ENCODE peak calls at places on chromosomes 2 and 18, in five cellular contexts. One of them, this sample, is unnamed.

GRCh38 chr2:99659874-99660273 is 170.1 kb upstream of the REV1 start:
- DNase-seq in WTC11: no peak
- DNase-seq in K562: no peak
- DNase-seq in A549: no peak
- DNase-seq in HCT116: no peak
- DNase-seq in this sample: no peak

GRCh38 chr2:134160793-134161504 is 92.9 kb upstream of the MGAT5 start:
- DNase-seq in WTC11: no peak
- DNase-seq in K562: peak
- DNase-seq in A549: no peak
- DNase-seq in HCT116: no peak
- DNase-seq in this sample: no peak

GRCh38 chr2:33272001-33272400 is 204.4 kb upstream of the RASGRP3 start:
- DNase-seq in WTC11: no peak
- DNase-seq in K562: no peak
- DNase-seq in A549: no peak
- DNase-seq in HCT116: no peak
- DNase-seq in this sample: no peak

GRCh38 chr2:220455389-220455788 is 828.0 kb downstream of the SLC4A3 start:
- DNase-seq in WTC11: no peak
- DNase-seq in K562: no peak
- DNase-seq in A549: no peak
- DNase-seq in HCT116: no peak
- DNase-seq in this sample: no peak

GRCh38 chr18:2050702-2051201 is 520.6 kb downstream of the METTL4 start:
- DNase-seq in WTC11: no peak
- DNase-seq in K562: no peak
- DNase-seq in A549: no peak
- DNase-seq in HCT116: peak
- DNase-seq in this sample: no peak

GRCh38 chr2:32235315-32235714 is 29.4 kb downstream of the NLRC4 start:
- DNase-seq in WTC11: no peak
- DNase-seq in K562: no peak
- DNase-seq in A549: no peak
- DNase-seq in HCT116: no peak
- DNase-seq in this sample: no peak

GRCh38 chr2:136025057-136025973 is 39.9 kb upstream of the DARS1 start:
- DNase-seq in WTC11: peak
- DNase-seq in K562: peak
- DNase-seq in A549: no peak
- DNase-seq in HCT116: peak
- DNase-seq in this sample: no peak

GRCh38 chr2:229027353-229028115 is 243.6 kb downstream of the PID1 start:
- DNase-seq in WTC11: no peak
- DNase-seq in K562: no peak
- DNase-seq in A549: no peak
- DNase-seq in HCT116: no peak
- DNase-seq in this sample: no peak

GRCh38 chr2:134144651-134145050 is 109.2 kb upstream of the MGAT5 start:
- DNase-seq in WTC11: no peak
- DNase-seq in K562: no peak
- DNase-seq in A549: no peak
- DNase-seq in HCT116: no peak
- DNase-seq in this sample: no peak

GRCh38 chr2:56729212-56729611 is 545.4 kb downstream of the CCDC85A start:
- DNase-seq in WTC11: no peak
- DNase-seq in K562: no peak
- DNase-seq in A549: no peak
- DNase-seq in HCT116: no peak
- DNase-seq in this sample: no peak
- TF ChIP-seq MAX in WTC11: no peak
- TF ChIP-seq MAX in K562: no peak
- TF ChIP-seq MAX in A549: no peak
- TF ChIP-seq MAX in HCT116: no peak
- TF ChIP-seq MAX in this sample: no peak

GRCh38 chr2:214386720-214387119 is 24.1 kb upstream of the VWC2L start:
- DNase-seq in WTC11: no peak
- DNase-seq in K562: no peak
- DNase-seq in A549: no peak
- DNase-seq in HCT116: no peak
- DNase-seq in this sample: no peak
- TF ChIP-seq MAX in WTC11: no peak
- TF ChIP-seq MAX in K562: no peak
- TF ChIP-seq MAX in A549: no peak
- TF ChIP-seq MAX in HCT116: no peak
- TF ChIP-seq MAX in this sample: no peak

GRCh38 chr18:45658756-45659155 is 43.5 kb downstream of the SLC14A2 start:
- DNase-seq in WTC11: no peak
- DNase-seq in K562: no peak
- DNase-seq in A549: no peak
- DNase-seq in HCT116: no peak
- DNase-seq in this sample: no peak
- TF ChIP-seq MAX in WTC11: no peak
- TF ChIP-seq MAX in K562: no peak
- TF ChIP-seq MAX in A549: no peak
- TF ChIP-seq MAX in HCT116: no peak
- TF ChIP-seq MAX in this sample: no peak

DNA sequence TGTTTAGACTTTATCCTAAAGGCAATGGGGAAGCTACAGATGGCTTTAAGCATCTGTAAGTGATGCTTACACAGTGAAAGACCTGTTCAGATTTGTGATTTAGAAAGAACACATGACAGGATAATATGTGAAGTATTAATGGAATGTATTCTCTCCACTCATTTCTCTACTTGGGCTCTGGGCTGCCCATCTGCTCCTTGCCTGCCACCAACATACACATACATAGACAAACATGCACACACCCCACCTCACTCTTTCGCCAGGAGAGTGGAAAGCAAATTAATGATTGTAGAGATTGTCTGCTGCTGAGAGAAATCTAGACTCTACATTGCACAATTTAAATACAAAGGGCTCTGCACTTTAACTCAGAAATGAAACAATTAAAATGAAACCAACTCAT is 61.0 kb upstream of the NFE2L2 start:
- DNase-seq in WTC11: no peak
- DNase-seq in K562: no peak
- DNase-seq in A549: no peak
- DNase-seq in HCT116: no peak
- DNase-seq in this sample: peak
- TF ChIP-seq MAX in WTC11: no peak
- TF ChIP-seq MAX in K562: no peak
- TF ChIP-seq MAX in A549: no peak
- TF ChIP-seq MAX in HCT116: no peak
- TF ChIP-seq MAX in this sample: no peak

GRCh38 chr2:95109260-95109659 is 12.3 kb downstream of the MRPS5 start:
- DNase-seq in WTC11: no peak
- DNase-seq in K562: no peak
- DNase-seq in A549: no peak
- DNase-seq in HCT116: no peak
- DNase-seq in this sample: no peak

GRCh38 chr2:95115418-95115817 is 6.2 kb downstream of the MRPS5 start:
- DNase-seq in WTC11: peak
- DNase-seq in K562: peak
- DNase-seq in A549: peak
- DNase-seq in HCT116: peak
- DNase-seq in this sample: peak

GRCh38 chr2:95110395-95110794 is 11.2 kb downstream of the MRPS5 start:
- DNase-seq in WTC11: no peak
- DNase-seq in K562: no peak
- DNase-seq in A549: no peak
- DNase-seq in HCT116: no peak
- DNase-seq in this sample: no peak

GRCh38 chr2:95113464-95113863 is 8.1 kb downstream of the MRPS5 start:
- DNase-seq in WTC11: no peak
- DNase-seq in K562: no peak
- DNase-seq in A549: no peak
- DNase-seq in HCT116: no peak
- DNase-seq in this sample: no peak
- TF ChIP-seq MAX in WTC11: no peak
- TF ChIP-seq MAX in K562: no peak
- TF ChIP-seq MAX in A549: no peak
- TF ChIP-seq MAX in HCT116: no peak
- TF ChIP-seq MAX in this sample: no peak

GRCh38 chr2:160371251-160372009 is 122.2 kb downstream of the RBMS1 start:
- DNase-seq in WTC11: no peak
- DNase-seq in K562: no peak
- DNase-seq in A549: no peak
- DNase-seq in HCT116: no peak
- DNase-seq in this sample: no peak
- TF ChIP-seq MAX in WTC11: no peak
- TF ChIP-seq MAX in K562: no peak
- TF ChIP-seq MAX in A549: no peak
- TF ChIP-seq MAX in HCT116: no peak
- TF ChIP-seq MAX in this sample: no peak

DNA sequence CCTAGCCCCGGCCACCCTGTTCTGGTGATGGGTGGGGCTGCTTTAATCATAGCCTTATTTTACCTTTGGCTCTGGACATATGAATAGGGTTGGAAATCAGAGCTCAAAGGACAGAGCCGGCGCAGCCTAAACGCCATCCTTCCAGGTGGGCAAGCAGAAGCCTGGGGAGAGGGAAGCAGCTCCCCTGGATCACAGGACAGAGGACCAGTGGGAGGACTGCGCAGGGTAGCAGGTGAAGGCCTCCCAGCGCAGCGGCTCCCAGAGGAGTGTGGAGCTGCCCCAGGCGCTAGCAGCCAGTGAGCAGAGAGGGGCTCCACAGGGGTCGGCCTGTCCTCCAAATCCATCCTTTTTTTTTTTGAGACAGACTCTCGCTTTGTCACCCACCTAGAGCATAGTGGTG is 16.4 kb upstream of the CYS1 start:
- DNase-seq in WTC11: no peak
- DNase-seq in K562: no peak
- DNase-seq in A549: no peak
- DNase-seq in HCT116: no peak
- DNase-seq in this sample: no peak
- TF ChIP-seq MAX in WTC11: no peak
- TF ChIP-seq MAX in K562: no peak
- TF ChIP-seq MAX in A549: no peak
- TF ChIP-seq MAX in HCT116: no peak
- TF ChIP-seq MAX in this sample: no peak

GRCh38 chr2:197846789-197847188 is 42.4 kb downstream of the PLCL1 start:
- DNase-seq in WTC11: no peak
- DNase-seq in K562: no peak
- DNase-seq in A549: no peak
- DNase-seq in HCT116: no peak
- DNase-seq in this sample: no peak
- TF ChIP-seq MAX in WTC11: no peak
- TF ChIP-seq MAX in K562: no peak
- TF ChIP-seq MAX in A549: no peak
- TF ChIP-seq MAX in HCT116: no peak
- TF ChIP-seq MAX in this sample: no peak